ENCODE peak calls at places on chromosomes 5 and 9, in seven cellular contexts. One of them, this sample, is unnamed.
A peak's percentile ranks its signal among the peaks of the same experiment; 100 is the strongest.

GRCh38 chr5:142532416-142533176 is 153.3 kb downstream of the FGF1 start:
- DNase-seq in RKO: no peak
- DNase-seq in stimulated activated CD4-positive, alpha-beta T cell treated with anti-CD3 and anti-CD28 coated beads, Interleukin-15, amount 100 ng/mL, for 1 hour: no peak
- DNase-seq in NCI-H748 treated with DMSO at 0.1 percent for 48 hours: no peak
- DNase-seq in activated CD8-positive, alpha-beta memory T cell treated with anti-CD3 and anti-CD28 coated beads for 1 hour: no peak
- DNase-seq in GM03348: no peak
- DNase-seq in activated CD4-positive, alpha-beta T cell treated with anti-CD3 and anti-CD28 coated beads, Interleukin-2, amount 50 U/mL, for 1 hour: no peak
- DNase-seq in this sample: no peak

GRCh38 chr9:114370985-114371335 is 16.8 kb downstream of the AKNA start:
- DNase-seq in RKO: no peak
- DNase-seq in stimulated activated CD4-positive, alpha-beta T cell treated with anti-CD3 and anti-CD28 coated beads, Interleukin-15, amount 100 ng/mL, for 1 hour: no peak
- DNase-seq in GM03348: no peak
- DNase-seq in activated CD4-positive, alpha-beta T cell treated with anti-CD3 and anti-CD28 coated beads, Interleukin-2, amount 50 U/mL, for 1 hour: no peak
- DNase-seq in NCI-H748 treated with DMSO at 0.1 percent for 48 hours: no peak
- DNase-seq in activated CD8-positive, alpha-beta memory T cell treated with anti-CD3 and anti-CD28 coated beads for 1 hour: no peak
- DNase-seq in this sample: no peak

GRCh38 chr9:16986441-16987387 is 116.2 kb upstream of the BNC2 start:
- DNase-seq in RKO: no peak
- DNase-seq in NCI-H748 treated with DMSO at 0.1 percent for 48 hours: no peak
- DNase-seq in GM03348: peak; percentile 59
- DNase-seq in activated CD8-positive, alpha-beta memory T cell treated with anti-CD3 and anti-CD28 coated beads for 1 hour: no peak
- DNase-seq in activated CD4-positive, alpha-beta T cell treated with anti-CD3 and anti-CD28 coated beads, Interleukin-2, amount 50 U/mL, for 1 hour: no peak
- DNase-seq in stimulated activated CD4-positive, alpha-beta T cell treated with anti-CD3 and anti-CD28 coated beads, Interleukin-15, amount 100 ng/mL, for 1 hour: no peak
- DNase-seq in this sample: peak; percentile 47

GRCh38 chr9:134379774-134380431 is 53.6 kb downstream of the RXRA start:
- DNase-seq in activated CD8-positive, alpha-beta memory T cell treated with anti-CD3 and anti-CD28 coated beads for 1 hour: no peak
- DNase-seq in RKO: peak; percentile 25
- DNase-seq in stimulated activated CD4-positive, alpha-beta T cell treated with anti-CD3 and anti-CD28 coated beads, Interleukin-15, amount 100 ng/mL, for 1 hour: no peak
- DNase-seq in activated CD4-positive, alpha-beta T cell treated with anti-CD3 and anti-CD28 coated beads, Interleukin-2, amount 50 U/mL, for 1 hour: no peak
- DNase-seq in NCI-H748 treated with DMSO at 0.1 percent for 48 hours: no peak
- DNase-seq in GM03348: no peak
- DNase-seq in this sample: no peak

GRCh38 chr5:149038336-149039075 is 24.4 kb downstream of the SH3TC2 start:
- DNase-seq in activated CD4-positive, alpha-beta T cell treated with anti-CD3 and anti-CD28 coated beads, Interleukin-2, amount 50 U/mL, for 1 hour: no peak
- DNase-seq in GM03348: no peak
- DNase-seq in activated CD8-positive, alpha-beta memory T cell treated with anti-CD3 and anti-CD28 coated beads for 1 hour: no peak
- DNase-seq in stimulated activated CD4-positive, alpha-beta T cell treated with anti-CD3 and anti-CD28 coated beads, Interleukin-15, amount 100 ng/mL, for 1 hour: no peak
- DNase-seq in NCI-H748 treated with DMSO at 0.1 percent for 48 hours: no peak
- DNase-seq in RKO: no peak
- DNase-seq in this sample: no peak

GRCh38 chr9:132042324-132042723 is 37.3 kb downstream of the MED27 start:
- DNase-seq in NCI-H748 treated with DMSO at 0.1 percent for 48 hours: no peak
- DNase-seq in RKO: peak; percentile 97
- DNase-seq in activated CD4-positive, alpha-beta T cell treated with anti-CD3 and anti-CD28 coated beads, Interleukin-2, amount 50 U/mL, for 1 hour: no peak
- DNase-seq in GM03348: peak; percentile 89
- DNase-seq in stimulated activated CD4-positive, alpha-beta T cell treated with anti-CD3 and anti-CD28 coated beads, Interleukin-15, amount 100 ng/mL, for 1 hour: no peak
- DNase-seq in activated CD8-positive, alpha-beta memory T cell treated with anti-CD3 and anti-CD28 coated beads for 1 hour: no peak
- DNase-seq in this sample: peak; percentile 94

GRCh38 chr9:135604437-135605237 is 34.7 kb downstream of the GLT6D1 start:
- DNase-seq in NCI-H748 treated with DMSO at 0.1 percent for 48 hours: no peak
- DNase-seq in RKO: no peak
- DNase-seq in stimulated activated CD4-positive, alpha-beta T cell treated with anti-CD3 and anti-CD28 coated beads, Interleukin-15, amount 100 ng/mL, for 1 hour: no peak
- DNase-seq in GM03348: no peak
- DNase-seq in activated CD4-positive, alpha-beta T cell treated with anti-CD3 and anti-CD28 coated beads, Interleukin-2, amount 50 U/mL, for 1 hour: no peak
- DNase-seq in activated CD8-positive, alpha-beta memory T cell treated with anti-CD3 and anti-CD28 coated beads for 1 hour: no peak
- DNase-seq in this sample: no peak

GRCh38 chr5:15499528-15500325 is at the start of gene FBXL7:
- DNase-seq in activated CD4-positive, alpha-beta T cell treated with anti-CD3 and anti-CD28 coated beads, Interleukin-2, amount 50 U/mL, for 1 hour: no peak
- DNase-seq in stimulated activated CD4-positive, alpha-beta T cell treated with anti-CD3 and anti-CD28 coated beads, Interleukin-15, amount 100 ng/mL, for 1 hour: no peak
- DNase-seq in NCI-H748 treated with DMSO at 0.1 percent for 48 hours: peak; percentile 64
- DNase-seq in GM03348: peak; percentile 93
- DNase-seq in RKO: no peak
- DNase-seq in activated CD8-positive, alpha-beta memory T cell treated with anti-CD3 and anti-CD28 coated beads for 1 hour: no peak
- DNase-seq in this sample: no peak

GRCh38 chr5:14108170-14108996 is 34.8 kb upstream of the TRIO start:
- DNase-seq in activated CD4-positive, alpha-beta T cell treated with anti-CD3 and anti-CD28 coated beads, Interleukin-2, amount 50 U/mL, for 1 hour: no peak
- DNase-seq in activated CD8-positive, alpha-beta memory T cell treated with anti-CD3 and anti-CD28 coated beads for 1 hour: no peak
- DNase-seq in GM03348: peak; percentile 71
- DNase-seq in RKO: peak; percentile 54
- DNase-seq in stimulated activated CD4-positive, alpha-beta T cell treated with anti-CD3 and anti-CD28 coated beads, Interleukin-15, amount 100 ng/mL, for 1 hour: no peak
- DNase-seq in NCI-H748 treated with DMSO at 0.1 percent for 48 hours: peak; percentile 92
- DNase-seq in this sample: peak; percentile 31

GRCh38 chr9:129567842-129568559 is 52.9 kb downstream of the C9orf50 start:
- DNase-seq in NCI-H748 treated with DMSO at 0.1 percent for 48 hours: no peak
- DNase-seq in activated CD8-positive, alpha-beta memory T cell treated with anti-CD3 and anti-CD28 coated beads for 1 hour: no peak
- DNase-seq in RKO: peak; percentile 81
- DNase-seq in stimulated activated CD4-positive, alpha-beta T cell treated with anti-CD3 and anti-CD28 coated beads, Interleukin-15, amount 100 ng/mL, for 1 hour: no peak
- DNase-seq in GM03348: peak; percentile 79
- DNase-seq in activated CD4-positive, alpha-beta T cell treated with anti-CD3 and anti-CD28 coated beads, Interleukin-2, amount 50 U/mL, for 1 hour: no peak
- DNase-seq in this sample: no peak

GRCh38 chr9:74946686-74947085 is 6.0 kb downstream of the C9orf40 start:
- DNase-seq in activated CD4-positive, alpha-beta T cell treated with anti-CD3 and anti-CD28 coated beads, Interleukin-2, amount 50 U/mL, for 1 hour: no peak
- DNase-seq in NCI-H748 treated with DMSO at 0.1 percent for 48 hours: no peak
- DNase-seq in RKO: no peak
- DNase-seq in GM03348: peak; percentile 9
- DNase-seq in stimulated activated CD4-positive, alpha-beta T cell treated with anti-CD3 and anti-CD28 coated beads, Interleukin-15, amount 100 ng/mL, for 1 hour: no peak
- DNase-seq in activated CD8-positive, alpha-beta memory T cell treated with anti-CD3 and anti-CD28 coated beads for 1 hour: no peak
- DNase-seq in this sample: no peak

GRCh38 chr5:150538007-150538917 is 30.3 kb downstream of the NDST1 start:
- DNase-seq in NCI-H748 treated with DMSO at 0.1 percent for 48 hours: no peak
- DNase-seq in GM03348: peak; percentile 75
- DNase-seq in activated CD8-positive, alpha-beta memory T cell treated with anti-CD3 and anti-CD28 coated beads for 1 hour: no peak
- DNase-seq in activated CD4-positive, alpha-beta T cell treated with anti-CD3 and anti-CD28 coated beads, Interleukin-2, amount 50 U/mL, for 1 hour: no peak
- DNase-seq in stimulated activated CD4-positive, alpha-beta T cell treated with anti-CD3 and anti-CD28 coated beads, Interleukin-15, amount 100 ng/mL, for 1 hour: no peak
- DNase-seq in RKO: peak; percentile 44
- DNase-seq in this sample: peak; percentile 55

GRCh38 chr5:10145922-10146321 is 103.8 kb downstream of the ATPSCKMT start:
- DNase-seq in activated CD4-positive, alpha-beta T cell treated with anti-CD3 and anti-CD28 coated beads, Interleukin-2, amount 50 U/mL, for 1 hour: no peak
- DNase-seq in RKO: peak; percentile 75
- DNase-seq in GM03348: peak; percentile 50
- DNase-seq in activated CD8-positive, alpha-beta memory T cell treated with anti-CD3 and anti-CD28 coated beads for 1 hour: no peak
- DNase-seq in stimulated activated CD4-positive, alpha-beta T cell treated with anti-CD3 and anti-CD28 coated beads, Interleukin-15, amount 100 ng/mL, for 1 hour: no peak
- DNase-seq in NCI-H748 treated with DMSO at 0.1 percent for 48 hours: peak; percentile 33
- DNase-seq in this sample: no peak

GRCh38 chr5:89930591-89931383 is 478.8 kb downstream of the CETN3 start:
- DNase-seq in activated CD8-positive, alpha-beta memory T cell treated with anti-CD3 and anti-CD28 coated beads for 1 hour: no peak
- DNase-seq in activated CD4-positive, alpha-beta T cell treated with anti-CD3 and anti-CD28 coated beads, Interleukin-2, amount 50 U/mL, for 1 hour: no peak
- DNase-seq in stimulated activated CD4-positive, alpha-beta T cell treated with anti-CD3 and anti-CD28 coated beads, Interleukin-15, amount 100 ng/mL, for 1 hour: no peak
- DNase-seq in NCI-H748 treated with DMSO at 0.1 percent for 48 hours: no peak
- DNase-seq in GM03348: peak; percentile 27
- DNase-seq in RKO: peak; percentile 88
- DNase-seq in this sample: peak; percentile 27

GRCh38 chr9:109914280-109915027 is 134.5 kb downstream of the PALM2AKAP2 start:
- DNase-seq in NCI-H748 treated with DMSO at 0.1 percent for 48 hours: no peak
- DNase-seq in activated CD4-positive, alpha-beta T cell treated with anti-CD3 and anti-CD28 coated beads, Interleukin-2, amount 50 U/mL, for 1 hour: no peak
- DNase-seq in activated CD8-positive, alpha-beta memory T cell treated with anti-CD3 and anti-CD28 coated beads for 1 hour: no peak
- DNase-seq in GM03348: peak; percentile 85
- DNase-seq in RKO: no peak
- DNase-seq in stimulated activated CD4-positive, alpha-beta T cell treated with anti-CD3 and anti-CD28 coated beads, Interleukin-15, amount 100 ng/mL, for 1 hour: no peak
- DNase-seq in this sample: peak; percentile 92

This sample was measured in GM04503.